ENCODE peak calls at places on chromosome 20, in nine cellular contexts. D, S, Y, X, M, E, P, Q and U are unnamed samples.
A peak's percentile ranks its signal among the peaks of the same experiment; 100 is the strongest.

GRCh38 chr20:63693975-63694595 is 2.4 kb upstream of the TNFRSF6B start:
- DNase-seq in E (no peak), S (no peak), M (no peak), Q (no peak), D (no peak), X (no peak), Y (no peak), P (no peak), U (no peak)

GRCh38 chr20:45890077-45890996 is 671 bp downstream of the NEURL2 start:
- DNase-seq in M (no peak), E (peak; percentile 73), X (peak; percentile 92), Y (peak; percentile 91), Q (peak; percentile 63), P (no peak), D (peak; percentile 89), S (peak; percentile 90), U (peak; percentile 80)

GRCh38 chr20:63100926-63101699 is 94.3 kb upstream of the BHLHE23 start:
- DNase-seq in M (no peak), P (no peak), E (no peak), S (peak; percentile 31), X (peak; percentile 18), D (no peak), Q (no peak), Y (no peak), U (no peak)

GRCh38 chr20:61835791-61836350 is 229.8 kb downstream of the TAF4 start:
- DNase-seq in D (no peak), S (no peak), X (no peak), P (no peak), Q (no peak), Y (no peak), M (no peak), E (no peak), U (no peak)

GRCh38 chr20:63363013-63363957 is 2.1 kb upstream of the CHRNA4 start:
- DNase-seq in P (no peak), Y (no peak), S (no peak), M (no peak), X (peak; percentile 25), D (no peak), E (no peak), Q (no peak), U (no peak)

GRCh38 chr20:43731469-43731868 is 4.7 kb upstream of the GTSF1L start:
- DNase-seq in Q (no peak), P (no peak), X (no peak), D (no peak), S (no peak), E (no peak), M (no peak), Y (no peak), U (no peak)

GRCh38 chr20:20843982-20844381 is 131.5 kb upstream of the RALGAPA2 start:
- DNase-seq in S (peak; percentile 66), Y (no peak), D (no peak), P (no peak), E (no peak), Q (no peak), M (no peak), X (no peak), U (no peak)

GRCh38 chr20:36506253-36506652 is 35.1 kb upstream of the MYL9 start:
- DNase-seq in Q (no peak), X (no peak), M (no peak), D (peak; percentile 24), Y (peak; percentile 39), S (no peak), E (no peak), P (no peak), U (no peak)

GRCh38 chr20:44765647-44766367 is 20.1 kb downstream of the KCNK15 start:
- DNase-seq in Y (no peak), M (no peak), X (no peak), E (no peak), S (no peak), Q (no peak), D (no peak), P (no peak), U (no peak)

GRCh38 chr20:25991756-25992130 is 295.1 kb upstream of the ZNF337 start:
- DNase-seq in E (no peak), X (no peak), M (no peak), D (no peak), Q (no peak), P (no peak), S (no peak), Y (no peak), U (no peak)

GRCh38 chr20:3203315-3204123 is 963 bp downstream of the DDRGK1 start:
- DNase-seq in M (no peak), X (peak; percentile 28), S (no peak), P (no peak), D (peak; percentile 24), E (peak; percentile 76), Y (peak; percentile 20), Q (no peak), U (no peak)

GRCh38 chr20:2942439-2942838 is 69.2 kb downstream of the PTPRA start:
- DNase-seq in D (peak; percentile 30), P (no peak), X (no peak), S (no peak), M (no peak), Q (no peak), E (no peak), Y (no peak), U (no peak)

GRCh38 chr20:20364016-20364746 is 3.7 kb upstream of the INSM1 start:
- DNase-seq in X (peak; percentile 82), M (no peak), Q (no peak), D (no peak), Y (peak; percentile 14), P (no peak), E (no peak), S (peak; percentile 78), U (no peak)

GRCh38 chr20:19936801-19937583 is 80.2 kb upstream of the NAA20 start:
- DNase-seq in D (peak; percentile 80), X (no peak), P (no peak), S (no peak), Q (no peak), E (no peak), Y (no peak), M (no peak), U (no peak)

GRCh38 chr20:50824137-50824536 is 29.3 kb downstream of the BCAS4 start:
- DNase-seq in M (peak; percentile 29), E (no peak), X (no peak), Q (peak; percentile 84), P (no peak), Y (no peak), D (no peak), S (no peak), U (no peak)

GRCh38 chr20:1177680-1178079 is 7.1 kb downstream of the TMEM74B start:
- DNase-seq in X (no peak), D (no peak), E (no peak), Q (no peak), P (no peak), M (no peak), S (peak; percentile 80), Y (peak; percentile 22), U (no peak)
- TF ChIP-seq CTCF in X (no peak), D (no peak), E (peak; percentile 16), Q (no peak), P (peak; percentile 4), M (no peak), S (peak; percentile 53), Y (no peak), U (no peak)

GRCh38 chr20:49823152-49823847 is 10.7 kb downstream of the SLC9A8 start:
- DNase-seq in Y (no peak), M (no peak), D (no peak), S (no peak), P (no peak), Q (no peak), E (no peak), X (no peak), U (no peak)

GRCh38 chr20:49821381-49821780 is 8.8 kb downstream of the SLC9A8 start:
- DNase-seq in P (no peak), S (no peak), Q (no peak), E (no peak), D (no peak), Y (no peak), X (no peak), M (no peak), U (no peak)

GRCh38 chr20:49819702-49820101 is 7.1 kb downstream of the SLC9A8 start:
- DNase-seq in P (no peak), Q (no peak), D (no peak), E (no peak), S (no peak), M (no peak), Y (no peak), X (no peak), U (no peak)

GRCh38 chr20:49824206-49824605 is 11.6 kb downstream of the SLC9A8 start:
- DNase-seq in X (no peak), P (peak; percentile 46), D (no peak), Y (no peak), S (no peak), M (no peak), E (no peak), Q (no peak), U (no peak)

GRCh38 chr20:49821850-49822249 is 9.2 kb downstream of the SLC9A8 start:
- DNase-seq in D (peak; percentile 5), E (no peak), P (no peak), Y (no peak), X (no peak), S (no peak), M (no peak), Q (peak; percentile 41), U (no peak)
- TF ChIP-seq CTCF in D (peak; percentile 22), E (peak; percentile 38), P (peak; percentile 65), Y (peak; percentile 53), X (no peak), S (no peak), M (peak; percentile 56), Q (peak; percentile 13), U (no peak)

GRCh38 chr20:30488941-30489601 is 768.4 kb upstream of the DEFB115 start:
- DNase-seq in D (no peak), P (no peak), Q (no peak), E (no peak), S (no peak), M (no peak), X (peak; percentile 50), Y (peak; percentile 49), U (no peak)
- TF ChIP-seq CTCF in D (no peak), P (no peak), Q (no peak), E (no peak), S (no peak), M (no peak), X (no peak), Y (no peak), U (no peak)

GRCh38 chr20:40565681-40566040 is 123.4 kb downstream of the MAFB start:
- DNase-seq in Y (peak; percentile 7), Q (no peak), S (peak; percentile 36), M (no peak), E (no peak), X (no peak), P (no peak), D (no peak), U (no peak)
- TF ChIP-seq CTCF in Y (no peak), Q (no peak), S (peak; percentile 33), M (no peak), E (no peak), X (no peak), P (no peak), D (no peak), U (no peak)